ENCODE peak calls at places on chromosomes 2 and 18, in six cellular contexts. V is suprapubic skin, P is hepatocyte, Z is neural progenitor cell, B is PC-3, K is psoas muscle. O is an unnamed sample. For H3K4me1, the result is how much of the 10 kb centered on the place peaks cover.

GRCh38 chr2:240624950-240625621 is at the start of gene GPR35:
- DNase-seq in B (no peak), P (peak), Z (no peak), K (peak), V (peak), O (peak)

GRCh38 chr18:58556333-58557012 is 72.4 kb downstream of the ALPK2 start:
- DNase-seq in K (no peak), P (peak), Z (peak), B (no peak), V (no peak), O (no peak)

GRCh38 chr2:241922396-241922795 is 52.9 kb downstream of the RTP5 start:
- DNase-seq in V (no peak), Z (no peak), P (no peak), K (no peak), B (no peak), O (no peak)

GRCh38 chr2:128314348-128315121 is 4.1 kb downstream of the HS6ST1 start:
- DNase-seq in P (peak), Z (no peak), B (no peak), V (peak), K (no peak), O (peak)

GRCh38 chr2:134917958-134918517 is 584 bp upstream of the CCNT2 start:
- DNase-seq in P (no peak), B (peak), V (no peak), K (peak), Z (no peak), O (no peak)

GRCh38 chr2:172848549-172848948 is 112.9 kb downstream of the RAPGEF4 start:
- DNase-seq in P (no peak), Z (no peak), B (no peak), K (no peak), V (no peak), O (no peak)

GRCh38 chr2:127173073-127173472 is 47.0 kb downstream of the CYP27C1 start:
- DNase-seq in B (peak), P (peak), V (peak), K (peak), Z (no peak), O (no peak)

GRCh38 chr2:27322301-27322765 is 564 bp downstream of the MPV17 start:
- DNase-seq in V (no peak), Z (no peak), P (peak), B (peak), K (peak), O (no peak)

GRCh38 chr2:58195668-58196067 is 45.5 kb downstream of the FANCL start:
- DNase-seq in K (no peak), V (no peak), Z (no peak), P (no peak), B (no peak), O (no peak)

GRCh38 chr18:49619792-49620191 is 57.9 kb downstream of the LIPG start:
- DNase-seq in P (no peak), B (no peak), V (no peak), Z (no peak), K (no peak), O (no peak)

GRCh38 chr18:27073404-27073830 is 111.7 kb downstream of the CHST9 start:
- DNase-seq in B (no peak), Z (no peak), P (no peak), V (no peak), K (no peak), O (no peak)

GRCh38 chr2:214193943-214194342 is 216.9 kb upstream of the VWC2L start:
- DNase-seq in P (no peak), B (peak), K (no peak), V (no peak), Z (no peak), O (no peak)

GRCh38 chr2:109433926-109434325 is 179.8 kb downstream of the SEPTIN10 start:
- DNase-seq in K (no peak), Z (no peak), P (no peak), B (no peak), V (peak), O (no peak)

GRCh38 chr2:21043744-21044532 is at the start of gene APOB:
- DNase-seq in K (peak), Z (peak), V (no peak), B (no peak), P (peak), O (peak)

GRCh38 chr18:73807551-73808192 is 340.0 kb downstream of the FBXO15 start:
- DNase-seq in B (no peak), K (no peak), Z (no peak), V (no peak), P (no peak), O (no peak)

GRCh38 chr18:48929212-48929612 is 21.6 kb downstream of the SMAD7 start:
- DNase-seq in B (no peak), K (no peak), P (no peak), V (no peak), Z (no peak), O (no peak)

GRCh38 chr2:85748039-85748438 is 5.8 kb upstream of the ATOH8 start:
- DNase-seq in V (no peak), P (no peak), Z (no peak), K (no peak), B (no peak), O (no peak)

GRCh38 chr2:187461294-187462261 is 13.5 kb upstream of the CALCRL start:
- DNase-seq in Z (peak), K (peak), P (peak), V (no peak), B (no peak), O (peak)

GRCh38 chr18:26652501-26652900 is 104.1 kb upstream of the KCTD1 start:
- DNase-seq in P (no peak), B (no peak), Z (peak), V (no peak), K (no peak), O (no peak)

GRCh38 chr18:32257073-32257780 is 67.4 kb downstream of the MEP1B start:
- DNase-seq in P (no peak), K (no peak), Z (no peak), B (peak), V (no peak), O (no peak)

GRCh38 chr2:237128026-237128703 is 42.5 kb downstream of the COPS8 start:
- DNase-seq in P (peak), V (peak), K (peak), Z (peak), B (peak), O (peak)

GRCh38 chr18:14746897-14747296 is 1.1 kb upstream of the ANKRD30B start:
- DNase-seq in K (no peak), Z (no peak), V (no peak), P (no peak), B (no peak), O (peak)

GRCh38 chr18:14748496-14748895 is 524 bp downstream of the ANKRD30B start:
- DNase-seq in K (no peak), V (no peak), B (no peak), Z (no peak), P (no peak), O (peak)

DNA sequence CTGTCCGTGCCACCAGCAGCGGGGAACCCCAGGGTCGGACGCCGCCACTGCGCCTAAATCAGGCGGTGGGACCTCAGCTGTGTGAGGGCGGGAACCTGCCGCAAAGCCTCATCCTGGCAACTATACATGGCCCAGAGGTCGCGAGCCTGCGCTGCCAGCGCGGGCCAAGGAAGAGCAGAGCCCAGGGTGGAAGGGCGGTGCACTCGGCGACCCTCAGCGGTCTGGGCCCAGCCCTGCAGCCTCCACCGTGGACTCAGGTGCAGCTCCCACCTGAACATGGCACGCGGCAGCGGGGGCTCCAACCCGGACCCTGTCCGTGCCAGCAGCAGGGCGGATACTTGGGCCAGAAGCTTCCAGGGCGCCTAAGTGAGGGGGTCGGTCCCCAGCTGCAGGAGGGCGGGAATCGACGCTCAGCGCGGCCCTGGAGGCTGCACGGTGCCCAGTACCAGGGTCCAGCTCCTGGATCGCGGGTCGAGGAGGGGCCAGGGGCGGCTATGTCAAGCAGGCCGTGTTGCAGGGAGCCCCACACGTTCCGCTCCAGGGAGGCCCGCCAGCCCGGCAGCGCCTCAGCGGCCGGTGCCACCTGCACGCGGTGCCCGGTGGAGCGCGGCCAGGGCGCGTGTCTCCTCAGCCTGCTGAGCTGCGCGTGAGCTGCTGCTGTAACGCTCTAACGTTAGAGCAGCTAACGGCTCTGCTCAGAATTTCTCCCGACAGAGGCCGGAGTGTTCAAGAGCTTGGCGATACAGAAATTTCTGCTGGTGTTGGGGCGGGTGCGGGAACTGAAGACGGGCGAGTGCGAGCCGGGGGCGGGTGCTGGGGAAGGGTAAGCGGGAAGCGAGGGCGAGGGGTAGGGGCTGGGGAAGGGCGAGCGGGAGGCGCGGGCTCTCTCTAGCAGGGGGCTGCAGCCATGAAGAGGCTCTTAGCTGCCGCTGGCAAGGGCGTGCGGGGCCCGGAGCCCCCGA is at the start of gene ANKRD30B:
- DNase-seq in B (no peak), Z (no peak), K (no peak), V (no peak), P (peak), O (no peak)
- H3K4me1 ChIP-seq in B (under half), Z (under half), K (under half), V (under half), P (under half), O (under half)

GRCh38 chr2:152542344-152542994 is 174.8 kb downstream of the PRPF40A start:
- DNase-seq in Z (no peak), K (no peak), V (no peak), P (no peak), B (no peak), O (no peak)
- H3K27ac ChIP-seq in Z (peak), K (peak), V (no peak), P (peak), B (peak), O (peak)

DNA sequence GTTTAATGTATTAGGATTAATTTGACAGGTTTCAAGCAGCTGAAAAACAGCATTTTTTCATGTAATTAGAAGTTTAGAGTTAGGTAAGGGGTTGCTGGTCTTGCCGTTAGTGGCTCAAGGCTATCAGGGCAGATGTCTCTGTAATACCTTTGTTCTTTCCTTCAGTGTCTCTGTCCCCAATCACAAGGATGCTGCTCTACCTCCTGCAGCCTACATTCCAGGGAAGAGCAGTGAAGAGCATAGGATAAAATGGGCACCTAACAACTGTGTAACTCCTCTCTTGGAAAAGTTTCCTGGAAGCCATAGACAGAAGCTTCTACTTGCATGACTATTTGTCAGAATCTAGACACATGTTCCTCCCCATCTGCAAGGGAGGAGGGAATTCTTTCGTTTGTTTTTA is 9.4 kb upstream of the SERPINB7 start:
- DNase-seq in K (no peak), B (no peak), P (no peak), Z (no peak), V (no peak), O (no peak)
- H3K4me1 ChIP-seq in K (under half), B (under half), P (under half), Z (under half), V (under half), O (under half)

GRCh38 chr2:231212329-231212845 is 14.0 kb downstream of the ARMC9 start:
- DNase-seq in P (no peak), Z (no peak), V (peak), B (peak), K (peak), O (no peak)
- H3K27ac ChIP-seq in P (no peak), Z (no peak), V (no peak), B (peak), K (peak), O (no peak)

O was measured in left lung.